ENCODE peak calls at places on chromosomes 6 and 20, in eight cellular contexts. Y is CD4-positive, CD25-positive, alpha-beta regulatory T cell; O is fibroblast of lung; K is astrocyte of the spinal cord; V is A549; Q is ovary; Z is effector memory CD4-positive, alpha-beta T cell; W is spleen. S is an unnamed sample.

GRCh38 chr20:57625181-57625958 is 5.1 kb upstream of the ZBP1 start:
- DNase-seq in K (no peak), W (peak), V (no peak), Q (no peak), Y (no peak), Z (no peak), O (no peak), S (no peak)

GRCh38 chr6:108119212-108120141 is 44.9 kb upstream of the OSTM1 start:
- DNase-seq in O (no peak), Q (no peak), K (no peak), Z (no peak), V (no peak), Y (no peak), W (no peak), S (no peak)

GRCh38 chr6:137799950-137800568 is 67.0 kb upstream of the TNFAIP3 start:
- DNase-seq in Z (peak), O (peak), W (no peak), Y (peak), V (peak), K (peak), Q (peak), S (no peak)

GRCh38 chr6:81552644-81553043 is 199.8 kb downstream of the TENT5A start:
- DNase-seq in V (no peak), Z (no peak), K (no peak), O (no peak), W (no peak), Q (no peak), Y (no peak), S (no peak)

GRCh38 chr6:104953410-104953953 is 3.4 kb upstream of the LIN28B start:
- DNase-seq in O (no peak), K (no peak), Y (no peak), V (peak), W (no peak), Q (no peak), Z (no peak), S (no peak)

GRCh38 chr6:10355115-10355702 is 59.7 kb downstream of the TFAP2A start:
- DNase-seq in Y (no peak), K (no peak), Z (no peak), Q (no peak), O (peak), W (no peak), V (peak), S (no peak)

GRCh38 chr20:41671143-41671542 is 53.0 kb upstream of the CHD6 start:
- DNase-seq in Z (no peak), Q (no peak), W (no peak), O (no peak), K (no peak), V (no peak), Y (no peak), S (no peak)

GRCh38 chr6:17932362-17932852 is 55.0 kb downstream of the KIF13A start:
- DNase-seq in Z (no peak), Y (no peak), Q (peak), K (peak), V (peak), O (peak), W (no peak), S (peak)

GRCh38 chr6:70312165-70312564 is 9.3 kb upstream of the COL9A1 start:
- DNase-seq in Y (no peak), Z (no peak), K (peak), O (peak), V (no peak), Q (no peak), W (no peak), S (no peak)

GRCh38 chr20:49851234-49851755 is 38.7 kb downstream of the SLC9A8 start:
- DNase-seq in Q (no peak), V (no peak), Y (no peak), O (no peak), W (no peak), Z (no peak), K (no peak), S (peak)

GRCh38 chr6:166542580-166542912 is 43.9 kb downstream of the RAMACL start:
- DNase-seq in Z (no peak), O (peak), Y (no peak), V (no peak), W (no peak), Q (no peak), K (no peak), S (no peak)

GRCh38 chr6:70520575-70520974 is 46.2 kb upstream of the SDHAF4 start:
- DNase-seq in O (peak), Y (peak), V (peak), Z (no peak), Q (no peak), K (peak), W (no peak), S (no peak)

GRCh38 chr6:25774120-25774730 is 19.7 kb downstream of the SLC17A4 start:
- DNase-seq in K (no peak), Z (no peak), O (no peak), W (no peak), V (no peak), Q (no peak), Y (no peak), S (no peak)

GRCh38 chr6:105759946-105760345 is 326.2 kb upstream of the PRDM1 start:
- DNase-seq in Y (no peak), W (no peak), K (peak), O (peak), Q (no peak), Z (no peak), V (peak), S (no peak)

GRCh38 chr20:52801628-52802006 is 170.5 kb upstream of the TSHZ2 start:
- DNase-seq in Y (no peak), W (no peak), V (no peak), Z (no peak), O (no peak), Q (no peak), K (no peak), S (no peak)

GRCh38 chr6:22106445-22106844 is 190.4 kb downstream of the PRL start:
- DNase-seq in Q (no peak), V (no peak), W (no peak), Y (no peak), O (no peak), Z (no peak), K (no peak), S (no peak)

GRCh38 chr6:105402981-105403935 is at the start of gene PREP:
- DNase-seq in Q (peak), Y (peak), O (peak), W (peak), K (peak), Z (peak), V (peak), S (peak)

GRCh38 chr20:60052322-60052721 is 94.1 kb downstream of the CDH26 start:
- DNase-seq in Y (no peak), W (no peak), V (no peak), O (no peak), Z (no peak), K (no peak), Q (no peak), S (no peak)

GRCh38 chr20:38875170-38875993 is 50.8 kb upstream of the FAM83D start:
- DNase-seq in W (peak), Q (no peak), Y (peak), O (no peak), Z (peak), V (no peak), K (no peak), S (no peak)

GRCh38 chr6:147207851-147208754 is 3.9 kb downstream of the STXBP5 start:
- DNase-seq in K (no peak), Z (no peak), V (no peak), Y (no peak), O (no peak), Q (no peak), W (no peak), S (no peak)

GRCh38 chr6:88013015-88013414 is 34.6 kb upstream of the SPACA1 start:
- DNase-seq in O (no peak), Z (no peak), Y (peak), V (no peak), Q (no peak), W (no peak), K (no peak), S (no peak)

GRCh38 chr6:170367241-170367640 is 60.7 kb downstream of the FAM120B start:
- DNase-seq in O (no peak), Q (no peak), K (no peak), Z (no peak), V (no peak), W (no peak), Y (no peak), S (no peak)

GRCh38 chr20:58991720-58992119 is 10.7 kb downstream of the NELFCD start:
- DNase-seq in K (no peak), W (no peak), Q (no peak), Z (no peak), V (no peak), Y (no peak), O (no peak), S (no peak)

GRCh38 chr6:147782302-147782701 is 273.8 kb downstream of the SAMD5 start:
- DNase-seq in Y (no peak), W (no peak), Z (no peak), Q (no peak), O (peak), K (peak), V (peak), S (no peak)

GRCh38 chr6:130459316-130459715 is 93.5 kb downstream of the TMEM200A start:
- DNase-seq in Y (no peak), Z (no peak), K (no peak), W (no peak), V (no peak), O (peak), Q (no peak), S (no peak)

GRCh38 chr6:31651602-31652191 is 764 bp downstream of the BAG6 start:
- DNase-seq in W (no peak), V (peak), K (no peak), Q (no peak), Y (no peak), Z (no peak), O (peak), S (peak)

GRCh38 chr20:53413188-53413631 is 180.4 kb downstream of the ZNF217 start:
- DNase-seq in Z (peak), V (peak), O (no peak), K (no peak), Q (peak), W (peak), Y (peak), S (no peak)

GRCh38 chr6:12749531-12750379 is 33.2 kb downstream of the PHACTR1 start:
- DNase-seq in Q (no peak), Y (no peak), Z (no peak), K (no peak), V (no peak), W (no peak), O (peak), S (no peak)

GRCh38 chr6:121008553-121008952 is 325.7 kb downstream of the TBC1D32 start:
- DNase-seq in O (peak), K (peak), V (no peak), Z (no peak), W (no peak), Y (no peak), Q (no peak), S (no peak)

GRCh38 chr6:108417027-108417426 is 122.2 kb downstream of the AFG1L start:
- DNase-seq in V (no peak), K (no peak), Q (no peak), O (peak), W (no peak), Z (no peak), Y (no peak), S (no peak)

GRCh38 chr20:19620471-19620870 is 137.6 kb upstream of the RIN2 start:
- DNase-seq in W (no peak), V (no peak), O (no peak), Y (no peak), K (no peak), Z (no peak), Q (no peak), S (no peak)

GRCh38 chr6:26311385-26312095 is 53.5 kb upstream of the BTN3A2 start:
- DNase-seq in W (no peak), Y (peak), V (peak), Z (no peak), O (peak), Q (peak), K (peak), S (peak)

GRCh38 chr6:39048481-39049399 is at the start of gene GLP1R:
- DNase-seq in Y (no peak), Q (no peak), W (peak), V (no peak), Z (no peak), K (no peak), O (no peak), S (no peak)
- H3K4me3 ChIP-seq in Y (no peak), Q (no peak), W (peak), V (peak), Z (no peak), K (no peak), O (no peak), S (peak)

GRCh38 chr6:132107896-132108295 is 156.7 kb upstream of the CCN2 start:
- DNase-seq in Z (no peak), K (no peak), Q (no peak), W (no peak), O (no peak), V (no peak), Y (no peak), S (no peak)
- H3K4me3 ChIP-seq in Z (no peak), K (no peak), Q (no peak), W (no peak), O (no peak), V (no peak), Y (no peak), S (no peak)

GRCh38 chr20:23148721-23149570 is 62.8 kb upstream of the CD93 start:
- DNase-seq in O (no peak), K (no peak), Z (no peak), W (no peak), Y (no peak), V (no peak), Q (no peak), S (no peak)

GRCh38 chr20:23146857-23147256 is 60.7 kb upstream of the CD93 start:
- DNase-seq in W (no peak), Y (no peak), Q (no peak), O (peak), Z (no peak), V (no peak), K (no peak), S (no peak)

GRCh38 chr20:23147964-23148720 is 62.0 kb upstream of the CD93 start:
- DNase-seq in O (peak), V (peak), K (peak), W (no peak), Z (no peak), Y (no peak), Q (no peak), S (peak)

GRCh38 chr20:23146111-23146640 is 60.1 kb upstream of the CD93 start:
- DNase-seq in W (no peak), Y (no peak), O (no peak), K (no peak), Q (no peak), V (no peak), Z (no peak), S (no peak)

GRCh38 chr20:23147647-23147963 is 61.5 kb upstream of the CD93 start:
- DNase-seq in Q (no peak), K (no peak), Z (no peak), O (no peak), W (no peak), V (no peak), Y (no peak), S (no peak)
- H3K4me3 ChIP-seq in Q (no peak), K (no peak), Z (no peak), O (no peak), W (no peak), V (no peak), Y (no peak), S (no peak)

GRCh38 chr20:32664352-32665159 is 9.2 kb downstream of the C20orf203 start:
- DNase-seq in K (no peak), Z (no peak), Q (no peak), O (no peak), W (no peak), Y (no peak), V (no peak), S (no peak)
- H3K4me3 ChIP-seq in K (no peak), Z (no peak), Q (no peak), O (no peak), W (no peak), Y (no peak), V (no peak), S (no peak)

DNA sequence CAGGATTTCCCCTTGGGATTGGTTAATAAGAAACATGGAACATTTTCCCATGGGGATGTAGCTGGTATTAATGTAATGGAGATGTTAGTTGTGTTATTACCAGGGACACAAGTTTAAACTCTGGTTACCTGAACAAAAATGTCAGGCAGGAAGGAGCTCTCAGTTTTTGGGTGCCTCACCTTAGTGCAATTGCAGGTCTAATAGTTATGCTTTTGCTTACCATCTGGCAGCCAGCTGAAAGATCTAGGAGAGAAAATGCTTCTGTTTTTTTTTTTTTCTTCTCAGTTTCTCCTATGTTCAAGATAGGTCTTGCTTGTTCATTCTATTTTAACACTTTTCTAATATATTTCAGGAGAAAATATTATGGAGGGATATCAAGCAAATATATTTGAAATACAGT is 4.1 kb upstream of the UBE2J1 start:
- DNase-seq in Q (no peak), K (no peak), Y (no peak), O (no peak), W (no peak), V (no peak), Z (no peak), S (no peak)
- H3K4me3 ChIP-seq in Q (no peak), K (no peak), Y (peak), O (no peak), W (no peak), V (no peak), Z (peak), S (no peak)

DNA sequence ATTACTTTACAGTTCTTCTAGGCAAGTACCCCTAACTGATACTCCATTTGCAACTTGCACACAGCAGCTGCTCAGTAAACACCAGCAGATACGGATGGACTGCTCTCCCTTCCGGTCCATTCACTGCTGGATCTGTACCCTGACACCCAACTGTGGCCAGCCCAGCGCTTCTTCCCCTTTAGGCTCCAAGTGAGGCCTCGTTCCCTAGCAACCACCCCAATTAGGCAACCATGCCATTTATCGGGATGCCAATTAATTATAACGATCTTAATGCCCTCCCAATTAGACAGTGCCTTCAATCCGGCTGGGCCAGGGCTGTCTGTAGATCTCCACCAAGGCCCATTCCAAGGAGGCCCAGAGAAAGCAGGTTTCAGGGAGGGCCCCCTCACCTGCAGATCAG is 3.2 kb downstream of the SULF2 start:
- DNase-seq in Y (no peak), Z (no peak), O (no peak), Q (no peak), V (no peak), W (no peak), K (no peak), S (no peak)
- H3K4me3 ChIP-seq in Y (no peak), Z (no peak), O (no peak), Q (no peak), V (no peak), W (no peak), K (no peak), S (no peak)

S was measured in gastrocnemius medialis.